ENCODE peak calls at places on chromosome 14, in nine cellular contexts. One of them, this sample, is unnamed.

GRCh38 chr14:84237881-84238280 is 1292.1 kb upstream of the FLRT2 start:
- DNase-seq in GM20000: no peak
- DNase-seq in left lung: no peak
- DNase-seq in Caco-2: no peak
- DNase-seq in psoas muscle: no peak
- DNase-seq in esophagus squamous epithelium: no peak
- DNase-seq in OCI-LY7: no peak
- DNase-seq in Calu3: no peak
- DNase-seq in lower lobe of right lung: no peak
- DNase-seq in this sample: no peak

GRCh38 chr14:72675126-72675525 is 218.8 kb downstream of the DPF3 start:
- DNase-seq in left lung: no peak
- DNase-seq in Calu3: no peak
- DNase-seq in lower lobe of right lung: no peak
- DNase-seq in GM20000: peak
- DNase-seq in OCI-LY7: no peak
- DNase-seq in psoas muscle: no peak
- DNase-seq in esophagus squamous epithelium: no peak
- DNase-seq in Caco-2: no peak
- DNase-seq in this sample: peak

GRCh38 chr14:102280376-102280962 is 24.5 kb downstream of the MOK start:
- DNase-seq in psoas muscle: no peak
- DNase-seq in Caco-2: no peak
- DNase-seq in esophagus squamous epithelium: no peak
- DNase-seq in GM20000: no peak
- DNase-seq in left lung: no peak
- DNase-seq in lower lobe of right lung: no peak
- DNase-seq in Calu3: no peak
- DNase-seq in OCI-LY7: no peak
- DNase-seq in this sample: no peak

GRCh38 chr14:54610051-54610977 is 43.4 kb downstream of the SAMD4A start:
- DNase-seq in Caco-2: no peak
- DNase-seq in psoas muscle: no peak
- DNase-seq in lower lobe of right lung: no peak
- DNase-seq in OCI-LY7: no peak
- DNase-seq in left lung: no peak
- DNase-seq in esophagus squamous epithelium: no peak
- DNase-seq in GM20000: no peak
- DNase-seq in Calu3: no peak
- DNase-seq in this sample: no peak

GRCh38 chr14:80223696-80224465 is 12.6 kb upstream of the DIO2 start:
- DNase-seq in left lung: no peak
- DNase-seq in OCI-LY7: no peak
- DNase-seq in Caco-2: no peak
- DNase-seq in lower lobe of right lung: no peak
- DNase-seq in GM20000: no peak
- DNase-seq in Calu3: no peak
- DNase-seq in esophagus squamous epithelium: no peak
- DNase-seq in psoas muscle: no peak
- DNase-seq in this sample: no peak

GRCh38 chr14:53943751-53944083 is 12.9 kb downstream of the BMP4 start:
- DNase-seq in Caco-2: no peak
- DNase-seq in GM20000: no peak
- DNase-seq in lower lobe of right lung: no peak
- DNase-seq in Calu3: no peak
- DNase-seq in psoas muscle: no peak
- DNase-seq in left lung: no peak
- DNase-seq in OCI-LY7: no peak
- DNase-seq in esophagus squamous epithelium: no peak
- DNase-seq in this sample: no peak

GRCh38 chr14:92958373-92959188 is 35.6 kb downstream of the CHGA start:
- DNase-seq in Calu3: no peak
- DNase-seq in psoas muscle: no peak
- DNase-seq in lower lobe of right lung: no peak
- DNase-seq in left lung: no peak
- DNase-seq in OCI-LY7: no peak
- DNase-seq in Caco-2: no peak
- DNase-seq in esophagus squamous epithelium: no peak
- DNase-seq in GM20000: no peak
- DNase-seq in this sample: no peak

GRCh38 chr14:61326847-61327246 is 5.5 kb downstream of the PRKCH start:
- DNase-seq in left lung: peak
- DNase-seq in OCI-LY7: no peak
- DNase-seq in Calu3: peak
- DNase-seq in GM20000: no peak
- DNase-seq in lower lobe of right lung: peak
- DNase-seq in esophagus squamous epithelium: no peak
- DNase-seq in psoas muscle: peak
- DNase-seq in Caco-2: no peak
- DNase-seq in this sample: no peak

GRCh38 chr14:100887728-100888335 is 15.7 kb downstream of the RTL1 start:
- DNase-seq in Calu3: no peak
- DNase-seq in GM20000: no peak
- DNase-seq in esophagus squamous epithelium: no peak
- DNase-seq in Caco-2: no peak
- DNase-seq in lower lobe of right lung: no peak
- DNase-seq in OCI-LY7: no peak
- DNase-seq in left lung: no peak
- DNase-seq in psoas muscle: no peak
- DNase-seq in this sample: no peak

GRCh38 chr14:95519699-95520098 is 3.2 kb upstream of the SYNE3 start:
- DNase-seq in left lung: peak
- DNase-seq in OCI-LY7: peak
- DNase-seq in psoas muscle: peak
- DNase-seq in Calu3: no peak
- DNase-seq in lower lobe of right lung: peak
- DNase-seq in GM20000: peak
- DNase-seq in Caco-2: no peak
- DNase-seq in esophagus squamous epithelium: peak
- DNase-seq in this sample: no peak

GRCh38 chr14:105939810-105940508 is 413.6 kb downstream of the TMEM121 start:
- DNase-seq in Calu3: no peak
- DNase-seq in esophagus squamous epithelium: no peak
- DNase-seq in lower lobe of right lung: no peak
- DNase-seq in psoas muscle: no peak
- DNase-seq in left lung: no peak
- DNase-seq in GM20000: no peak
- DNase-seq in OCI-LY7: no peak
- DNase-seq in Caco-2: no peak
- DNase-seq in this sample: no peak

GRCh38 chr14:93984987-93985410 is 8.6 kb upstream of the ASB2 start:
- DNase-seq in left lung: no peak
- DNase-seq in psoas muscle: peak
- DNase-seq in Caco-2: peak
- DNase-seq in esophagus squamous epithelium: no peak
- DNase-seq in lower lobe of right lung: peak
- DNase-seq in Calu3: peak
- DNase-seq in GM20000: no peak
- DNase-seq in OCI-LY7: no peak
- DNase-seq in this sample: no peak

GRCh38 chr14:66401447-66402095 is 84.6 kb upstream of the CCDC196 start:
- DNase-seq in esophagus squamous epithelium: no peak
- DNase-seq in OCI-LY7: no peak
- DNase-seq in lower lobe of right lung: no peak
- DNase-seq in Caco-2: no peak
- DNase-seq in left lung: no peak
- DNase-seq in GM20000: no peak
- DNase-seq in Calu3: peak
- DNase-seq in psoas muscle: no peak
- DNase-seq in this sample: no peak

GRCh38 chr14:70555890-70556289 is 21.1 kb upstream of the ADAM20 start:
- DNase-seq in Caco-2: no peak
- DNase-seq in Calu3: peak
- DNase-seq in GM20000: no peak
- DNase-seq in esophagus squamous epithelium: no peak
- DNase-seq in OCI-LY7: no peak
- DNase-seq in psoas muscle: no peak
- DNase-seq in lower lobe of right lung: no peak
- DNase-seq in left lung: no peak
- DNase-seq in this sample: no peak

GRCh38 chr14:102991376-102991775 is 66.0 kb downstream of the CDC42BPB start:
- DNase-seq in left lung: no peak
- DNase-seq in psoas muscle: no peak
- DNase-seq in esophagus squamous epithelium: no peak
- DNase-seq in Calu3: no peak
- DNase-seq in Caco-2: no peak
- DNase-seq in GM20000: no peak
- DNase-seq in OCI-LY7: no peak
- DNase-seq in lower lobe of right lung: no peak
- DNase-seq in this sample: no peak

GRCh38 chr14:52015411-52016030 is 26.2 kb downstream of the RTRAF start:
- DNase-seq in Calu3: no peak
- DNase-seq in psoas muscle: no peak
- DNase-seq in esophagus squamous epithelium: no peak
- DNase-seq in OCI-LY7: peak
- DNase-seq in lower lobe of right lung: no peak
- DNase-seq in left lung: no peak
- DNase-seq in GM20000: no peak
- DNase-seq in Caco-2: no peak
- DNase-seq in this sample: no peak

GRCh38 chr14:79254069-79254775 is 957.1 kb downstream of the DIO2 start:
- DNase-seq in Calu3: no peak
- DNase-seq in left lung: no peak
- DNase-seq in esophagus squamous epithelium: no peak
- DNase-seq in lower lobe of right lung: no peak
- DNase-seq in OCI-LY7: no peak
- DNase-seq in psoas muscle: no peak
- DNase-seq in GM20000: no peak
- DNase-seq in Caco-2: no peak
- DNase-seq in this sample: no peak

GRCh38 chr14:75715926-75716780 is 55.1 kb downstream of the TTLL5 start:
- DNase-seq in psoas muscle: no peak
- DNase-seq in left lung: no peak
- DNase-seq in Caco-2: no peak
- DNase-seq in lower lobe of right lung: no peak
- DNase-seq in esophagus squamous epithelium: no peak
- DNase-seq in Calu3: no peak
- DNase-seq in GM20000: no peak
- DNase-seq in OCI-LY7: no peak
- DNase-seq in this sample: no peak

GRCh38 chr14:35883677-35884293 is 57.6 kb downstream of the BRMS1L start:
- DNase-seq in psoas muscle: no peak
- DNase-seq in Calu3: peak
- DNase-seq in OCI-LY7: peak
- DNase-seq in esophagus squamous epithelium: no peak
- DNase-seq in GM20000: peak
- DNase-seq in left lung: no peak
- DNase-seq in lower lobe of right lung: no peak
- DNase-seq in Caco-2: no peak
- DNase-seq in this sample: peak
- TF ChIP-seq CTCF in psoas muscle: peak
- TF ChIP-seq CTCF in Calu3: peak
- TF ChIP-seq CTCF in OCI-LY7: peak
- TF ChIP-seq CTCF in esophagus squamous epithelium: peak
- TF ChIP-seq CTCF in GM20000: peak
- TF ChIP-seq CTCF in left lung: peak
- TF ChIP-seq CTCF in lower lobe of right lung: peak
- TF ChIP-seq CTCF in Caco-2: peak
- TF ChIP-seq CTCF in this sample: peak

GRCh38 chr14:57189070-57189469 is 79.6 kb downstream of the EXOC5 start:
- DNase-seq in lower lobe of right lung: no peak
- DNase-seq in GM20000: no peak
- DNase-seq in esophagus squamous epithelium: no peak
- DNase-seq in OCI-LY7: no peak
- DNase-seq in left lung: no peak
- DNase-seq in Caco-2: no peak
- DNase-seq in Calu3: no peak
- DNase-seq in psoas muscle: no peak
- DNase-seq in this sample: no peak
- TF ChIP-seq CTCF in lower lobe of right lung: no peak
- TF ChIP-seq CTCF in GM20000: no peak
- TF ChIP-seq CTCF in esophagus squamous epithelium: peak
- TF ChIP-seq CTCF in OCI-LY7: no peak
- TF ChIP-seq CTCF in left lung: no peak
- TF ChIP-seq CTCF in Caco-2: no peak
- TF ChIP-seq CTCF in Calu3: no peak
- TF ChIP-seq CTCF in psoas muscle: peak
- TF ChIP-seq CTCF in this sample: no peak

DNA sequence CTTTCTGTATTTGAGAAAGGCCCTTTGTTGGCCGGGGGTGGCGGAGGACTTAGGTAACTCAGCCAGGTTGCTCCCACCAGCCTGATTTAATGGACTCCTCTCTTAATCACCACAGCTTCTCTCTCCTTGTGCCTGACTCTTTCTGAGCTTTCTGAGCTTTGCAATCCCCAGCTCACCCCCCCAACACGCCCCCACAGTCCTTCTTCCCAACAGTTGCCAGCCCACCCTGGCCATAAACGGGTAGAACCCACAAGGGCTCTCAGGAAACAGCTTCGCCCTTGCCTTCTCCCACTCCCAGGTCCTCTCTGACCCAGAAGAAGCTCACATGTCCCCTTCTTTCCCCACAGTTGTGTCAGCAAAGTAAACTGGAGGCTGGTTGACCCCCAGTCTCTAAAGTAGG is 33.0 kb downstream of the ZFP36L1 start:
- DNase-seq in psoas muscle: no peak
- DNase-seq in Caco-2: no peak
- DNase-seq in left lung: no peak
- DNase-seq in OCI-LY7: no peak
- DNase-seq in lower lobe of right lung: no peak
- DNase-seq in GM20000: no peak
- DNase-seq in Calu3: no peak
- DNase-seq in esophagus squamous epithelium: no peak
- DNase-seq in this sample: no peak
- TF ChIP-seq CTCF in psoas muscle: no peak
- TF ChIP-seq CTCF in Caco-2: no peak
- TF ChIP-seq CTCF in left lung: no peak
- TF ChIP-seq CTCF in OCI-LY7: no peak
- TF ChIP-seq CTCF in lower lobe of right lung: no peak
- TF ChIP-seq CTCF in GM20000: no peak
- TF ChIP-seq CTCF in Calu3: no peak
- TF ChIP-seq CTCF in esophagus squamous epithelium: no peak
- TF ChIP-seq CTCF in this sample: no peak

GRCh38 chr14:30444451-30444850 is 114.5 kb upstream of the G2E3 start:
- DNase-seq in left lung: no peak
- DNase-seq in esophagus squamous epithelium: no peak
- DNase-seq in lower lobe of right lung: no peak
- DNase-seq in Caco-2: no peak
- DNase-seq in Calu3: no peak
- DNase-seq in GM20000: no peak
- DNase-seq in psoas muscle: no peak
- DNase-seq in OCI-LY7: no peak
- DNase-seq in this sample: no peak

GRCh38 chr14:30445852-30446251 is 113.1 kb upstream of the G2E3 start:
- DNase-seq in psoas muscle: no peak
- DNase-seq in left lung: no peak
- DNase-seq in Caco-2: no peak
- DNase-seq in Calu3: no peak
- DNase-seq in esophagus squamous epithelium: no peak
- DNase-seq in OCI-LY7: no peak
- DNase-seq in lower lobe of right lung: no peak
- DNase-seq in GM20000: no peak
- DNase-seq in this sample: no peak

GRCh38 chr14:30440986-30441385 is 118.0 kb upstream of the G2E3 start:
- DNase-seq in left lung: no peak
- DNase-seq in Calu3: no peak
- DNase-seq in Caco-2: no peak
- DNase-seq in lower lobe of right lung: no peak
- DNase-seq in psoas muscle: no peak
- DNase-seq in esophagus squamous epithelium: no peak
- DNase-seq in GM20000: no peak
- DNase-seq in OCI-LY7: no peak
- DNase-seq in this sample: no peak

GRCh38 chr14:30445394-30445793 is 113.6 kb upstream of the G2E3 start:
- DNase-seq in Caco-2: no peak
- DNase-seq in Calu3: no peak
- DNase-seq in lower lobe of right lung: no peak
- DNase-seq in psoas muscle: no peak
- DNase-seq in GM20000: no peak
- DNase-seq in left lung: no peak
- DNase-seq in OCI-LY7: no peak
- DNase-seq in esophagus squamous epithelium: no peak
- DNase-seq in this sample: no peak

GRCh38 chr14:30443368-30444007 is 115.5 kb upstream of the G2E3 start:
- DNase-seq in psoas muscle: no peak
- DNase-seq in Calu3: peak
- DNase-seq in esophagus squamous epithelium: no peak
- DNase-seq in lower lobe of right lung: no peak
- DNase-seq in OCI-LY7: peak
- DNase-seq in GM20000: no peak
- DNase-seq in left lung: no peak
- DNase-seq in Caco-2: no peak
- DNase-seq in this sample: peak
- TF ChIP-seq CTCF in psoas muscle: peak
- TF ChIP-seq CTCF in Calu3: no peak
- TF ChIP-seq CTCF in esophagus squamous epithelium: peak
- TF ChIP-seq CTCF in lower lobe of right lung: no peak
- TF ChIP-seq CTCF in OCI-LY7: peak
- TF ChIP-seq CTCF in GM20000: no peak
- TF ChIP-seq CTCF in left lung: no peak
- TF ChIP-seq CTCF in Caco-2: peak
- TF ChIP-seq CTCF in this sample: peak

This sample was measured in GM10248.